ENCODE peak calls at places on chromosomes 6 and 20, in seven cellular contexts. S is Panc1, J is GM12878, H is A549, V is K562, I is GM23338, Q is HCT116. D is an unnamed sample.

GRCh38 chr6:153003294-153003645 is 761 bp upstream of the MTRF1L start:
- DNase-seq in S (no peak), J (no peak), H (no peak), V (peak), I (peak), Q (no peak), D (no peak)

GRCh38 chr6:167079853-167080297 is 43.0 kb upstream of the CCR6 start:
- DNase-seq in S (peak), J (peak), H (no peak), V (no peak), I (no peak), Q (no peak), D (no peak)

GRCh38 chr6:113142775-113143174 is 714.4 kb upstream of the MARCKS start:
- DNase-seq in S (no peak), J (no peak), H (no peak), V (no peak), I (no peak), Q (no peak), D (no peak)

GRCh38 chr6:28252507-28252975 is 472 bp upstream of the ZKSCAN4 start:
- DNase-seq in S (no peak), J (no peak), H (no peak), V (peak), I (peak), Q (no peak), D (peak)

GRCh38 chr20:32880635-32881034 is 21.9 kb downstream of the EFCAB8 start:
- DNase-seq in S (no peak), J (no peak), H (no peak), V (no peak), I (no peak), Q (no peak), D (no peak)

GRCh38 chr6:100880149-100880900 is 804 bp downstream of the ASCC3 start:
- DNase-seq in S (no peak), J (no peak), H (no peak), V (no peak), I (no peak), Q (no peak), D (peak)

GRCh38 chr6:111661541-111662041 is 55.9 kb upstream of the TRAF3IP2 start:
- DNase-seq in S (no peak), J (no peak), H (no peak), V (peak), I (peak), Q (no peak), D (no peak)

GRCh38 chr20:37406010-37406998 is 60.4 kb downstream of the SRC start:
- DNase-seq in S (no peak), J (no peak), H (peak), V (peak), I (peak), Q (no peak), D (peak)

GRCh38 chr20:35462351-35462750 is 7.0 kb downstream of the CEP250 start:
- DNase-seq in S (no peak), J (no peak), H (no peak), V (peak), I (no peak), Q (no peak), D (no peak)

GRCh38 chr6:21666788-21667681 is 73.5 kb downstream of the SOX4 start:
- DNase-seq in S (no peak), J (no peak), H (no peak), V (no peak), I (peak), Q (no peak), D (no peak)

GRCh38 chr6:150747155-150747554 is 118.3 kb upstream of the MTHFD1L start:
- DNase-seq in S (no peak), J (no peak), H (no peak), V (no peak), I (no peak), Q (no peak), D (no peak)

GRCh38 chr6:23659125-23659524 is 466.9 kb upstream of the NRSN1 start:
- DNase-seq in S (no peak), J (no peak), H (no peak), V (no peak), I (peak), Q (no peak), D (no peak)

GRCh38 chr20:2946988-2947961 is 74.0 kb downstream of the PTPRA start:
- DNase-seq in S (no peak), J (no peak), H (no peak), V (peak), I (no peak), Q (no peak), D (peak)

GRCh38 chr6:12110523-12111154 is 98.5 kb downstream of the HIVEP1 start:
- DNase-seq in S (no peak), J (no peak), H (no peak), V (no peak), I (no peak), Q (no peak), D (no peak)

GRCh38 chr6:166588691-166589333 is 2.3 kb upstream of the RAMACL start:
- DNase-seq in S (no peak), J (peak), H (no peak), V (no peak), I (peak), Q (no peak), D (no peak)

GRCh38 chr6:136365781-136366354 is 76.2 kb upstream of the BCLAF1 start:
- DNase-seq in S (no peak), J (no peak), H (no peak), V (no peak), I (no peak), Q (no peak), D (peak)

GRCh38 chr6:44731485-44732095 is 344.1 kb downstream of the CDC5L start:
- DNase-seq in S (no peak), J (no peak), H (no peak), V (no peak), I (no peak), Q (no peak), D (no peak)

GRCh38 chr6:44730771-44731391 is 343.4 kb downstream of the CDC5L start:
- DNase-seq in S (no peak), J (no peak), H (no peak), V (no peak), I (no peak), Q (no peak), D (no peak)

GRCh38 chr6:44732243-44732642 is 344.7 kb downstream of the CDC5L start:
- DNase-seq in S (no peak), J (no peak), H (no peak), V (no peak), I (no peak), Q (no peak), D (no peak)

GRCh38 chr6:44725070-44725469 is 337.6 kb downstream of the CDC5L start:
- DNase-seq in S (no peak), J (no peak), H (no peak), V (no peak), I (no peak), Q (no peak), D (no peak)

GRCh38 chr6:44727651-44728630 is 340.4 kb downstream of the CDC5L start:
- DNase-seq in S (no peak), J (no peak), H (no peak), V (no peak), I (peak), Q (no peak), D (no peak)
- TF ChIP-seq REST in S (peak), J (no peak), H (no peak), V (no peak), I (no peak), Q (no peak), D (no peak)

DNA sequence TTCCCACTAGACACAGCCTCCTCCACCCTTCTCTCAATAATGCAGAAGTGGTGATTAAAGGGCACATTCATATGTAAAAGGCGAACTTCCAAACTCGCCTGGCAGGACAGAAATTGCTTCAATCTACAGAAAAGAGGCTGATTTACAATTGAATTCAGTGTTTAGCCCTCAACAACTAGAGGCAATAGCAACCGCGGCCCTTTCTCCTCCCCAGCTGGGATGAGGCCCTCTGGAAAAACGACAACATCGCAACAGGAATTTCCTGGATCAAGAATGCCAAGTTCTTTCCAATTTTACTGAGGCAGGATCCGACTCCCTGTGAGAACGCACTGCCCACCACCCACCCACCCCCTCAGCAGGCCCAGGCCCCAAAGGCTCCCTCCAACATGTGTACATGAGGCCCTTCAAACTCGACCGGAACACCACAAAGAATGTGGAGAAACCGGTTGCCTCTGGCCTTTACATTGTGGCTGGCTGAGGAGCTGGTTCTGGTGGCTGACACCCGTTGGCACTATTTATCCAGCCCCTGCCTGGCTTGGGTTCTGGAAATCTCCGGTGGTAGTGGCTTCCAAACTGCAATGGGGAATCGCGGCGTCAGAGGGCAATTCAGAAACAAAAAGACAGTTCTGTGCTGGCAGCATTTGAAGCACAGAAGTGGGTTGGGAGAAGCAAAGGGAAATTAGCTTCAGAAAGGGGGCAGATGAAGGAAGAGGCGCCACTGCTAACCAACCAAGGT is 36.8 kb downstream of the ZMYND8 start:
- DNase-seq in S (no peak), J (no peak), H (no peak), V (no peak), I (peak), Q (peak), D (peak)
- TF ChIP-seq REST in S (no peak), J (no peak), H (no peak), V (no peak), I (peak), Q (no peak), D (no peak)

GRCh38 chr6:44258325-44258863 is 1.1 kb upstream of the SLC35B2 start:
- DNase-seq in S (no peak), J (no peak), H (no peak), V (no peak), I (no peak), Q (no peak), D (no peak)
- TF ChIP-seq REST in S (no peak), J (no peak), H (no peak), V (no peak), I (no peak), Q (no peak), D (no peak)

GRCh38 chr6:36625161-36625919 is 31.2 kb downstream of the SRSF3 start:
- DNase-seq in S (no peak), J (no peak), H (no peak), V (no peak), I (no peak), Q (no peak), D (no peak)

GRCh38 chr6:36623547-36624459 is 29.6 kb downstream of the SRSF3 start:
- DNase-seq in S (peak), J (peak), H (peak), V (peak), I (peak), Q (peak), D (peak)

GRCh38 chr6:36624461-36625160 is 30.4 kb downstream of the SRSF3 start:
- DNase-seq in S (no peak), J (no peak), H (no peak), V (no peak), I (no peak), Q (no peak), D (no peak)

GRCh38 chr6:36621371-36621855 is 27.3 kb downstream of the SRSF3 start:
- DNase-seq in S (no peak), J (no peak), H (no peak), V (no peak), I (no peak), Q (no peak), D (no peak)

GRCh38 chr6:36622901-36623546 is 28.9 kb downstream of the SRSF3 start:
- DNase-seq in S (no peak), J (no peak), H (no peak), V (peak), I (no peak), Q (no peak), D (no peak)
- TF ChIP-seq REST in S (no peak), J (no peak), H (no peak), V (no peak), I (no peak), Q (no peak), D (no peak)

GRCh38 chr20:64108731-64109389 is 1.5 kb upstream of the NPBWR2 start:
- DNase-seq in S (no peak), J (no peak), H (no peak), V (no peak), I (peak), Q (no peak), D (no peak)
- TF ChIP-seq REST in S (no peak), J (no peak), H (no peak), V (no peak), I (no peak), Q (no peak), D (no peak)

GRCh38 chr6:41449399-41450245 is 96.6 kb upstream of the FOXP4 start:
- DNase-seq in S (no peak), J (no peak), H (no peak), V (no peak), I (no peak), Q (no peak), D (no peak)
- TF ChIP-seq REST in S (no peak), J (no peak), H (no peak), V (no peak), I (no peak), Q (no peak), D (no peak)

DNA sequence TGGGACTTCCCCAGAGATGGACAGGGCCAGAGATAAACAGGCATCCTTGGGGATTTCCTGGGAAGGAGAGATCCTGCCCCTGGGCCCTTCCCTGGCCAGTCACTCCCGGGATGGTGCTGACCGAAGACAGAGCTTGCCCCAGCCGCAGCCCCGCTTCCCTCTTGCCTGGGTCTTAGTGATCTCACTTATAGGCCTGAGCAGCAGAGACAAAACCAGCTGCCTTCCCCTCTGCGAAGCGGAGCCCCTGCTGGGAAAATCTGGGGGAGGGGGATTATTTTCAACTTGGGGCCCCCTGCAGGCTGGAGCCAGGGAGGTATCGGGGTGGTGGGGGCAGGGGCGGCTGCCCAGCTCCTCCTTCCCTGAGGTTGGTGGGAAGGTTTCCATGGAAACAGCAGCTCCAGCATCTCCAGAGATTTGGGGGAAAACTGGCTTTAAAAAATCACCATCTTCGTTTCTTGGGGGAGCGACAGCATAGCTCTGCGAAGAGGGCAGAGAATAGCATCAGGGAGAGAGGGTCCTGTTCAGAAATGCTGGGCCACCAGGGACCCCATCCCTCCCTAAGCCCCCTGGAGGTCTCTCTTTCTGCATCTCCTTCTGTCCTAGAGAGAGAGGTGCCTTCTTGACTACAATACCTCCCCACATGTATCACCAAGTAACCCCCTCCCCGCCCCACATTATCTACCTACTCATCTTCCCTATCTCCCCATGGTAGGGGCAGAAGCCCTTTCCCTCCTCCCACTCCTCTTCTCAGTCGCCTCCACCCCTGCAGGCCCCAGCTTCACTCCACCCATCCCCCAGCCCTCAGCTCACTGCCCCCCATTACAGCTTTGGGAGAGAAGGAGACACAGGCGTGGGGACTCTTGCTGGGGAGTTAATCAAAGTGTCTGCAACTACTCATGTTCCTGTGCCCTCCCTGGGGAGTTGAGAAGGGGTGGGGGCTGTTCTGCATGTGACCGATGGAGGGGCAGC is 88.4 kb upstream of the CCDC167 start:
- DNase-seq in S (no peak), J (no peak), H (no peak), V (no peak), I (peak), Q (no peak), D (no peak)
- TF ChIP-seq REST in S (no peak), J (no peak), H (no peak), V (no peak), I (no peak), Q (no peak), D (no peak)

GRCh38 chr6:37049990-37050853 is 44.8 kb downstream of the FGD2 start:
- DNase-seq in S (no peak), J (no peak), H (no peak), V (peak), I (no peak), Q (no peak), D (peak)
- TF ChIP-seq REST in S (no peak), J (no peak), H (no peak), V (no peak), I (no peak), Q (no peak), D (no peak)

D was measured in HL-60.